ENCODE peak calls at places on chromosomes 3 and 15, in ten cellular contexts. One of them, this sample, is unnamed.
A peak's percentile ranks its signal among the peaks of the same experiment; 100 is the strongest.

GRCh38 chr3:34106879-34107278 is 308.4 kb downstream of the PDCD6IP start:
- DNase-seq in PC-3: peak; percentile 41
- DNase-seq in NCI-H2227 treated with DMSO at 0.1 percent for 48 hours: no peak
- DNase-seq in psoas muscle: no peak
- DNase-seq in K562: peak; percentile 55
- DNase-seq in fibroblast of pulmonary artery: peak; percentile 66
- DNase-seq in GM12865: peak; percentile 70
- DNase-seq in hippocampal formation: no peak
- DNase-seq in naive thymus-derived CD8-positive, alpha-beta T cell: no peak
- DNase-seq in fibroblast of mammary gland: no peak
- DNase-seq in this sample: peak; percentile 32

GRCh38 chr3:60737633-60738399 is 513.4 kb downstream of the FHIT start:
- DNase-seq in PC-3: no peak
- DNase-seq in NCI-H2227 treated with DMSO at 0.1 percent for 48 hours: no peak
- DNase-seq in psoas muscle: no peak
- DNase-seq in K562: no peak
- DNase-seq in fibroblast of pulmonary artery: peak; percentile 6
- DNase-seq in GM12865: no peak
- DNase-seq in hippocampal formation: no peak
- DNase-seq in naive thymus-derived CD8-positive, alpha-beta T cell: no peak
- DNase-seq in fibroblast of mammary gland: no peak
- DNase-seq in this sample: no peak

GRCh38 chr15:71687902-71688508 is 122.3 kb upstream of the NR2E3 start:
- DNase-seq in PC-3: no peak
- DNase-seq in NCI-H2227 treated with DMSO at 0.1 percent for 48 hours: no peak
- DNase-seq in psoas muscle: no peak
- DNase-seq in K562: no peak
- DNase-seq in fibroblast of pulmonary artery: peak; percentile 25
- DNase-seq in GM12865: no peak
- DNase-seq in hippocampal formation: no peak
- DNase-seq in naive thymus-derived CD8-positive, alpha-beta T cell: no peak
- DNase-seq in fibroblast of mammary gland: peak; percentile 37
- DNase-seq in this sample: no peak

GRCh38 chr3:161031134-161031533 is 74.0 kb downstream of the B3GALNT1 start:
- DNase-seq in PC-3: peak; percentile 52
- DNase-seq in NCI-H2227 treated with DMSO at 0.1 percent for 48 hours: no peak
- DNase-seq in psoas muscle: no peak
- DNase-seq in K562: no peak
- DNase-seq in fibroblast of pulmonary artery: no peak
- DNase-seq in GM12865: no peak
- DNase-seq in hippocampal formation: no peak
- DNase-seq in naive thymus-derived CD8-positive, alpha-beta T cell: no peak
- DNase-seq in fibroblast of mammary gland: no peak
- DNase-seq in this sample: no peak

GRCh38 chr3:138950006-138950644 is 3.1 kb downstream of the FOXL2NB start:
- DNase-seq in PC-3: no peak
- DNase-seq in NCI-H2227 treated with DMSO at 0.1 percent for 48 hours: no peak
- DNase-seq in psoas muscle: no peak
- DNase-seq in K562: no peak
- DNase-seq in fibroblast of pulmonary artery: peak; percentile 44
- DNase-seq in GM12865: no peak
- DNase-seq in hippocampal formation: peak; percentile 4
- DNase-seq in naive thymus-derived CD8-positive, alpha-beta T cell: no peak
- DNase-seq in fibroblast of mammary gland: peak; percentile 24
- DNase-seq in this sample: peak; percentile 13

GRCh38 chr15:75821946-75822345 is 21.3 kb upstream of the UBE2Q2 start:
- DNase-seq in PC-3: no peak
- DNase-seq in NCI-H2227 treated with DMSO at 0.1 percent for 48 hours: no peak
- DNase-seq in psoas muscle: no peak
- DNase-seq in K562: no peak
- DNase-seq in fibroblast of pulmonary artery: no peak
- DNase-seq in GM12865: no peak
- DNase-seq in hippocampal formation: no peak
- DNase-seq in naive thymus-derived CD8-positive, alpha-beta T cell: no peak
- DNase-seq in fibroblast of mammary gland: no peak
- DNase-seq in this sample: no peak

GRCh38 chr3:73508330-73508954 is 116.3 kb downstream of the PDZRN3 start:
- DNase-seq in PC-3: peak; percentile 62
- DNase-seq in NCI-H2227 treated with DMSO at 0.1 percent for 48 hours: peak; percentile 33
- DNase-seq in psoas muscle: no peak
- DNase-seq in K562: peak; percentile 41
- DNase-seq in fibroblast of pulmonary artery: peak; percentile 81
- DNase-seq in GM12865: peak; percentile 70
- DNase-seq in hippocampal formation: peak; percentile 10
- DNase-seq in naive thymus-derived CD8-positive, alpha-beta T cell: no peak
- DNase-seq in fibroblast of mammary gland: peak; percentile 76
- DNase-seq in this sample: peak; percentile 41

GRCh38 chr3:129992781-129993180 is 18.3 kb downstream of the TRH start:
- DNase-seq in PC-3: peak; percentile 19
- DNase-seq in NCI-H2227 treated with DMSO at 0.1 percent for 48 hours: no peak
- DNase-seq in psoas muscle: no peak
- DNase-seq in K562: peak; percentile 34
- DNase-seq in fibroblast of pulmonary artery: peak; percentile 7
- DNase-seq in GM12865: no peak
- DNase-seq in hippocampal formation: no peak
- DNase-seq in naive thymus-derived CD8-positive, alpha-beta T cell: no peak
- DNase-seq in fibroblast of mammary gland: no peak
- DNase-seq in this sample: no peak

GRCh38 chr3:129105862-129106261 is 15.7 kb downstream of the RAB43 start:
- DNase-seq in PC-3: no peak
- DNase-seq in NCI-H2227 treated with DMSO at 0.1 percent for 48 hours: no peak
- DNase-seq in psoas muscle: no peak
- DNase-seq in K562: no peak
- DNase-seq in fibroblast of pulmonary artery: no peak
- DNase-seq in GM12865: no peak
- DNase-seq in hippocampal formation: no peak
- DNase-seq in naive thymus-derived CD8-positive, alpha-beta T cell: no peak
- DNase-seq in fibroblast of mammary gland: no peak
- DNase-seq in this sample: no peak

GRCh38 chr3:59605944-59606534 is 556.2 kb upstream of the CFAP20DC start:
- DNase-seq in PC-3: no peak
- DNase-seq in NCI-H2227 treated with DMSO at 0.1 percent for 48 hours: no peak
- DNase-seq in psoas muscle: no peak
- DNase-seq in K562: no peak
- DNase-seq in fibroblast of pulmonary artery: no peak
- DNase-seq in GM12865: no peak
- DNase-seq in hippocampal formation: no peak
- DNase-seq in naive thymus-derived CD8-positive, alpha-beta T cell: no peak
- DNase-seq in fibroblast of mammary gland: no peak
- DNase-seq in this sample: no peak

GRCh38 chr3:66021731-66022131 is 17.0 kb downstream of the MAGI1 start:
- DNase-seq in PC-3: peak; percentile 67
- DNase-seq in NCI-H2227 treated with DMSO at 0.1 percent for 48 hours: no peak
- DNase-seq in psoas muscle: no peak
- DNase-seq in K562: no peak
- DNase-seq in fibroblast of pulmonary artery: no peak
- DNase-seq in GM12865: no peak
- DNase-seq in hippocampal formation: no peak
- DNase-seq in naive thymus-derived CD8-positive, alpha-beta T cell: no peak
- DNase-seq in fibroblast of mammary gland: peak; percentile 27
- DNase-seq in this sample: no peak

GRCh38 chr15:38226867-38227266 is 25.8 kb upstream of the SPRED1 start:
- DNase-seq in PC-3: peak; percentile 96
- DNase-seq in NCI-H2227 treated with DMSO at 0.1 percent for 48 hours: no peak
- DNase-seq in psoas muscle: no peak
- DNase-seq in K562: no peak
- DNase-seq in fibroblast of pulmonary artery: peak; percentile 90
- DNase-seq in GM12865: no peak
- DNase-seq in hippocampal formation: peak; percentile 66
- DNase-seq in naive thymus-derived CD8-positive, alpha-beta T cell: no peak
- DNase-seq in fibroblast of mammary gland: peak; percentile 91
- DNase-seq in this sample: peak; percentile 78

GRCh38 chr3:101509276-101509675 is 3.7 kb downstream of the SENP7 start:
- DNase-seq in PC-3: no peak
- DNase-seq in NCI-H2227 treated with DMSO at 0.1 percent for 48 hours: no peak
- DNase-seq in psoas muscle: no peak
- DNase-seq in K562: no peak
- DNase-seq in fibroblast of pulmonary artery: no peak
- DNase-seq in GM12865: no peak
- DNase-seq in hippocampal formation: no peak
- DNase-seq in naive thymus-derived CD8-positive, alpha-beta T cell: no peak
- DNase-seq in fibroblast of mammary gland: no peak
- DNase-seq in this sample: no peak

GRCh38 chr15:96043586-96044171 is 286.8 kb upstream of the NR2F2 start:
- DNase-seq in PC-3: no peak
- DNase-seq in NCI-H2227 treated with DMSO at 0.1 percent for 48 hours: no peak
- DNase-seq in psoas muscle: no peak
- DNase-seq in K562: no peak
- DNase-seq in fibroblast of pulmonary artery: no peak
- DNase-seq in GM12865: no peak
- DNase-seq in hippocampal formation: no peak
- DNase-seq in naive thymus-derived CD8-positive, alpha-beta T cell: no peak
- DNase-seq in fibroblast of mammary gland: no peak
- DNase-seq in this sample: no peak

GRCh38 chr15:22952826-22953579 is 27.2 kb downstream of the CYFIP1 start:
- DNase-seq in PC-3: no peak
- DNase-seq in NCI-H2227 treated with DMSO at 0.1 percent for 48 hours: no peak
- DNase-seq in psoas muscle: no peak
- DNase-seq in K562: no peak
- DNase-seq in fibroblast of pulmonary artery: peak; percentile 77
- DNase-seq in GM12865: no peak
- DNase-seq in hippocampal formation: no peak
- DNase-seq in naive thymus-derived CD8-positive, alpha-beta T cell: no peak
- DNase-seq in fibroblast of mammary gland: peak; percentile 38
- DNase-seq in this sample: no peak

GRCh38 chr3:194455481-194455880 is 31.3 kb downstream of the ATP13A3 start:
- DNase-seq in PC-3: no peak
- DNase-seq in NCI-H2227 treated with DMSO at 0.1 percent for 48 hours: no peak
- DNase-seq in psoas muscle: no peak
- DNase-seq in K562: no peak
- DNase-seq in fibroblast of pulmonary artery: no peak
- DNase-seq in GM12865: no peak
- DNase-seq in hippocampal formation: no peak
- DNase-seq in naive thymus-derived CD8-positive, alpha-beta T cell: no peak
- DNase-seq in fibroblast of mammary gland: no peak
- DNase-seq in this sample: no peak

GRCh38 chr3:190120161-190121060 is at the start of gene P3H2:
- DNase-seq in PC-3: peak; percentile 92
- DNase-seq in NCI-H2227 treated with DMSO at 0.1 percent for 48 hours: no peak
- DNase-seq in psoas muscle: peak; percentile 82
- DNase-seq in K562: no peak
- DNase-seq in fibroblast of pulmonary artery: peak; percentile 92
- DNase-seq in GM12865: peak; percentile 96
- DNase-seq in hippocampal formation: peak; percentile 81
- DNase-seq in naive thymus-derived CD8-positive, alpha-beta T cell: no peak
- DNase-seq in fibroblast of mammary gland: peak; percentile 87
- DNase-seq in this sample: peak; percentile 83

GRCh38 chr15:90647326-90647725 is 69.8 kb upstream of the BLM start:
- DNase-seq in PC-3: peak; percentile 3
- DNase-seq in NCI-H2227 treated with DMSO at 0.1 percent for 48 hours: no peak
- DNase-seq in psoas muscle: no peak
- DNase-seq in K562: peak; percentile 38
- DNase-seq in fibroblast of pulmonary artery: no peak
- DNase-seq in GM12865: no peak
- DNase-seq in hippocampal formation: no peak
- DNase-seq in naive thymus-derived CD8-positive, alpha-beta T cell: no peak
- DNase-seq in fibroblast of mammary gland: no peak
- DNase-seq in this sample: no peak

GRCh38 chr15:22887157-22887951 is 48.9 kb downstream of the NIPA2 start:
- DNase-seq in PC-3: peak; percentile 93
- DNase-seq in NCI-H2227 treated with DMSO at 0.1 percent for 48 hours: no peak
- DNase-seq in psoas muscle: peak; percentile 88
- DNase-seq in K562: peak; percentile 48
- DNase-seq in fibroblast of pulmonary artery: peak; percentile 58
- DNase-seq in GM12865: no peak
- DNase-seq in hippocampal formation: no peak
- DNase-seq in naive thymus-derived CD8-positive, alpha-beta T cell: no peak
- DNase-seq in fibroblast of mammary gland: peak; percentile 97
- DNase-seq in this sample: peak; percentile 39

GRCh38 chr15:63348392-63348791 is 33.3 kb downstream of the CA12 start:
- DNase-seq in PC-3: peak; percentile 85
- DNase-seq in NCI-H2227 treated with DMSO at 0.1 percent for 48 hours: no peak
- DNase-seq in psoas muscle: peak; percentile 75
- DNase-seq in K562: no peak
- DNase-seq in fibroblast of pulmonary artery: peak; percentile 82
- DNase-seq in GM12865: no peak
- DNase-seq in hippocampal formation: peak; percentile 59
- DNase-seq in naive thymus-derived CD8-positive, alpha-beta T cell: no peak
- DNase-seq in fibroblast of mammary gland: peak; percentile 56
- DNase-seq in this sample: peak; percentile 78

GRCh38 chr3:12222765-12223485 is 64.2 kb upstream of the TIMP4 start:
- DNase-seq in PC-3: peak; percentile 93
- DNase-seq in NCI-H2227 treated with DMSO at 0.1 percent for 48 hours: no peak
- DNase-seq in psoas muscle: no peak
- DNase-seq in K562: no peak
- DNase-seq in fibroblast of pulmonary artery: peak; percentile 75
- DNase-seq in GM12865: no peak
- DNase-seq in hippocampal formation: no peak
- DNase-seq in naive thymus-derived CD8-positive, alpha-beta T cell: no peak
- DNase-seq in fibroblast of mammary gland: peak; percentile 92
- DNase-seq in this sample: no peak

GRCh38 chr3:60046212-60046611 is 996.4 kb upstream of the CFAP20DC start:
- DNase-seq in PC-3: no peak
- DNase-seq in NCI-H2227 treated with DMSO at 0.1 percent for 48 hours: no peak
- DNase-seq in psoas muscle: no peak
- DNase-seq in K562: no peak
- DNase-seq in fibroblast of pulmonary artery: no peak
- DNase-seq in GM12865: no peak
- DNase-seq in hippocampal formation: no peak
- DNase-seq in naive thymus-derived CD8-positive, alpha-beta T cell: no peak
- DNase-seq in fibroblast of mammary gland: no peak
- DNase-seq in this sample: no peak

GRCh38 chr15:73727330-73728018 is 25.7 kb downstream of the INSYN1 start:
- DNase-seq in PC-3: peak; percentile 69
- DNase-seq in NCI-H2227 treated with DMSO at 0.1 percent for 48 hours: no peak
- DNase-seq in psoas muscle: no peak
- DNase-seq in K562: no peak
- DNase-seq in fibroblast of pulmonary artery: peak; percentile 61
- DNase-seq in GM12865: no peak
- DNase-seq in hippocampal formation: no peak
- DNase-seq in naive thymus-derived CD8-positive, alpha-beta T cell: no peak
- DNase-seq in fibroblast of mammary gland: peak; percentile 76
- DNase-seq in this sample: no peak

GRCh38 chr3:150605998-150606641 is 3.0 kb downstream of the SELENOT start:
- DNase-seq in PC-3: no peak
- DNase-seq in NCI-H2227 treated with DMSO at 0.1 percent for 48 hours: no peak
- DNase-seq in psoas muscle: no peak
- DNase-seq in K562: no peak
- DNase-seq in fibroblast of pulmonary artery: no peak
- DNase-seq in GM12865: peak; percentile 48
- DNase-seq in hippocampal formation: no peak
- DNase-seq in naive thymus-derived CD8-positive, alpha-beta T cell: no peak
- DNase-seq in fibroblast of mammary gland: no peak
- DNase-seq in this sample: no peak

This sample was measured in left colon.